ENCODE peak calls at places on chromosomes 3 and 15, in ten cellular contexts. G is hepatocyte; X is stomach; O is esophagus squamous epithelium; B is naive thymus-derived CD4-positive, alpha-beta T cell; K is fibroblast of lung; A is OCI-LY7; Q is lung; S is cardiac muscle cell; I is heart left ventricle. F is an unnamed sample.

GRCh38 chr3:174821477-174821876 is 37.7 kb upstream of the NAALADL2 start:
- DNase-seq in G (peak), X (no peak), O (no peak), B (no peak), K (peak), A (no peak), Q (no peak), S (no peak), I (no peak), F (no peak)

GRCh38 chr15:51227967-51228783 is 110.2 kb downstream of the CYP19A1 start:
- DNase-seq in G (peak), X (no peak), O (no peak), B (no peak), K (peak), A (no peak), Q (no peak), S (peak), I (peak), F (peak)

GRCh38 chr3:173785004-173785403 is 387.5 kb downstream of the NLGN1 start:
- DNase-seq in G (peak), X (no peak), O (no peak), B (no peak), K (peak), A (no peak), Q (no peak), S (peak), I (no peak), F (no peak)

GRCh38 chr15:88630141-88630721 is 8.6 kb upstream of the ISG20 start:
- DNase-seq in G (no peak), X (peak), O (no peak), B (no peak), K (no peak), A (no peak), Q (no peak), S (no peak), I (no peak), F (peak)

GRCh38 chr3:189967254-189967865 is 153.3 kb downstream of the P3H2 start:
- DNase-seq in G (peak), X (no peak), O (no peak), B (peak), K (peak), A (peak), Q (no peak), S (peak), I (no peak), F (no peak)

GRCh38 chr3:168049366-168049974 is 46.3 kb downstream of the GOLIM4 start:
- DNase-seq in G (no peak), X (no peak), O (no peak), B (no peak), K (peak), A (no peak), Q (no peak), S (no peak), I (no peak), F (no peak)

GRCh38 chr3:36178018-36178417 is 202.3 kb upstream of the STAC start:
- DNase-seq in G (no peak), X (no peak), O (no peak), B (no peak), K (no peak), A (no peak), Q (no peak), S (no peak), I (no peak), F (no peak)

GRCh38 chr3:108623504-108623903 is 34.0 kb downstream of the DZIP3 start:
- DNase-seq in G (no peak), X (no peak), O (no peak), B (no peak), K (no peak), A (no peak), Q (no peak), S (no peak), I (no peak), F (no peak)

GRCh38 chr15:31128919-31129768 is 27.6 kb upstream of the TRPM1 start:
- DNase-seq in G (peak), X (peak), O (peak), B (peak), K (peak), A (peak), Q (peak), S (peak), I (peak), F (peak)

GRCh38 chr3:135582800-135583199 is 382.7 kb upstream of the PPP2R3A start:
- DNase-seq in G (no peak), X (no peak), O (no peak), B (no peak), K (no peak), A (no peak), Q (no peak), S (no peak), I (no peak), F (no peak)

GRCh38 chr3:151147299-151147698 is 55.7 kb downstream of the GPR171 start:
- DNase-seq in G (no peak), X (no peak), O (no peak), B (no peak), K (no peak), A (no peak), Q (no peak), S (no peak), I (no peak), F (no peak)

GRCh38 chr3:47343471-47343971 is 37.3 kb upstream of the PTPN23 start:
- DNase-seq in G (no peak), X (no peak), O (no peak), B (no peak), K (no peak), A (no peak), Q (no peak), S (no peak), I (no peak), F (no peak)

GRCh38 chr15:80578871-80579270 is 116.2 kb upstream of the ABHD17C start:
- DNase-seq in G (no peak), X (no peak), O (no peak), B (no peak), K (no peak), A (no peak), Q (no peak), S (no peak), I (no peak), F (no peak)

GRCh38 chr3:38327335-38328009 is 19.1 kb upstream of the XYLB start:
- DNase-seq in G (no peak), X (no peak), O (no peak), B (no peak), K (peak), A (no peak), Q (no peak), S (no peak), I (no peak), F (no peak)

GRCh38 chr3:146218880-146219866 is 31.7 kb downstream of the PLSCR4 start:
- DNase-seq in G (peak), X (peak), O (no peak), B (no peak), K (peak), A (peak), Q (no peak), S (peak), I (peak), F (no peak)

GRCh38 chr3:126100688-126101301 is 16.9 kb upstream of the SLC41A3 start:
- DNase-seq in G (no peak), X (no peak), O (no peak), B (no peak), K (no peak), A (no peak), Q (peak), S (no peak), I (no peak), F (no peak)

GRCh38 chr15:82132742-82133141 is 86.9 kb upstream of the MEX3B start:
- DNase-seq in G (no peak), X (no peak), O (no peak), B (no peak), K (peak), A (no peak), Q (no peak), S (no peak), I (no peak), F (no peak)

GRCh38 chr3:13161771-13162535 is 88.7 kb upstream of the IQSEC1 start:
- DNase-seq in G (no peak), X (no peak), O (no peak), B (no peak), K (no peak), A (no peak), Q (no peak), S (no peak), I (no peak), F (no peak)

GRCh38 chr3:61117045-61117898 is 134.0 kb downstream of the FHIT start:
- DNase-seq in G (no peak), X (no peak), O (no peak), B (no peak), K (no peak), A (no peak), Q (no peak), S (no peak), I (no peak), F (no peak)

GRCh38 chr3:151985787-151986430 is 112.5 kb downstream of the SUCNR1 start:
- DNase-seq in G (no peak), X (no peak), O (no peak), B (no peak), K (no peak), A (no peak), Q (no peak), S (no peak), I (no peak), F (no peak)

GRCh38 chr15:73951044-73951561 is 24.8 kb downstream of the LOXL1 start:
- DNase-seq in G (peak), X (peak), O (peak), B (peak), K (peak), A (peak), Q (peak), S (peak), I (peak), F (peak)
- H3K27ac ChIP-seq in G (peak), X (peak), O (peak), B (no peak), K (peak), A (no peak), Q (peak), S (peak), I (peak), F (peak)

GRCh38 chr3:197545111-197545510 is 10.7 kb downstream of the BDH1 start:
- DNase-seq in G (no peak), X (no peak), O (no peak), B (no peak), K (no peak), A (no peak), Q (no peak), S (no peak), I (no peak), F (no peak)

GRCh38 chr3:197539651-197540051 is 16.1 kb downstream of the BDH1 start:
- DNase-seq in G (peak), X (no peak), O (no peak), B (no peak), K (no peak), A (no peak), Q (no peak), S (no peak), I (no peak), F (no peak)

GRCh38 chr3:197541756-197542539 is 13.8 kb downstream of the BDH1 start:
- DNase-seq in G (peak), X (no peak), O (no peak), B (no peak), K (peak), A (no peak), Q (no peak), S (peak), I (peak), F (peak)

GRCh38 chr3:197542741-197543454 is 12.9 kb downstream of the BDH1 start:
- DNase-seq in G (no peak), X (no peak), O (no peak), B (no peak), K (no peak), A (no peak), Q (no peak), S (no peak), I (peak), F (peak)

GRCh38 chr3:197540961-197541377 is 14.8 kb downstream of the BDH1 start:
- DNase-seq in G (no peak), X (no peak), O (no peak), B (no peak), K (no peak), A (no peak), Q (no peak), S (no peak), I (no peak), F (peak)
- H3K4me3 ChIP-seq in G (no peak), X (no peak), O (no peak), B (no peak), K (no peak), A (no peak), Q (no peak), S (no peak), I (no peak), F (no peak)

GRCh38 chr15:63044077-63044644 is 1.6 kb downstream of the TPM1 start:
- DNase-seq in G (no peak), X (no peak), O (no peak), B (no peak), K (no peak), A (no peak), Q (no peak), S (peak), I (no peak), F (no peak)
- H3K27ac ChIP-seq in G (peak), X (peak), O (peak), B (no peak), K (peak), A (no peak), Q (peak), S (peak), I (peak), F (peak)

DNA sequence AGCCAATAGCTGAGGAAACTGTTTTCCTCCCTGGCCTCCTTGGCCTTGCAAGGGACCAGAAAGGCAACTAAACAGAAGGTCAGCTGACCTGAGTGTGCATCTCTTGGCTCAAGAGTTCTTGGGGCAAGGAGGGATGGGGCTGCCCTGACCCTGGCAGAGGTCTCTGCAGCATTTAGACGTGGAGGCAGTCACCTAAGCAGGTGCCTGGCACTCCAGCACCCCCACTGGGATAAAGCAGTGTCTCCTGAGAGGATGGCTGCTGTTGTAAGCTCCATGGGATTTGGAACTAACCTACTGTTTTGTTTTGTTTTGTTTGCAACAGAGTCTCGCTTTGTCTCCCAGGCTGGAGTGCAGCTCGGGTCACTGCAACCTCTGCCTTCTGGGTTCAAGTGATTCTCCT is 185.2 kb downstream of the TBC1D2B start:
- DNase-seq in G (no peak), X (no peak), O (no peak), B (no peak), K (no peak), A (no peak), Q (no peak), S (no peak), I (no peak), F (peak)
- H3K4me3 ChIP-seq in G (no peak), X (no peak), O (no peak), B (no peak), K (no peak), A (no peak), Q (no peak), S (no peak), I (no peak), F (no peak)

GRCh38 chr15:39888809-39889208 is 31.3 kb downstream of the GPR176 start:
- DNase-seq in G (peak), X (no peak), O (no peak), B (no peak), K (no peak), A (no peak), Q (no peak), S (no peak), I (no peak), F (no peak)

GRCh38 chr15:39887211-39887610 is 32.9 kb downstream of the GPR176 start:
- DNase-seq in G (no peak), X (no peak), O (no peak), B (no peak), K (no peak), A (no peak), Q (no peak), S (no peak), I (no peak), F (no peak)

GRCh38 chr15:39887832-39888231 is 32.2 kb downstream of the GPR176 start:
- DNase-seq in G (peak), X (peak), O (no peak), B (no peak), K (peak), A (peak), Q (no peak), S (peak), I (no peak), F (no peak)

GRCh38 chr15:39889601-39890000 is 30.5 kb downstream of the GPR176 start:
- DNase-seq in G (no peak), X (no peak), O (no peak), B (no peak), K (no peak), A (no peak), Q (no peak), S (no peak), I (no peak), F (no peak)

GRCh38 chr15:39888243-39888642 is 31.8 kb downstream of the GPR176 start:
- DNase-seq in G (no peak), X (no peak), O (no peak), B (no peak), K (no peak), A (no peak), Q (no peak), S (no peak), I (no peak), F (no peak)
- H3K27ac ChIP-seq in G (no peak), X (no peak), O (no peak), B (no peak), K (no peak), A (no peak), Q (no peak), S (no peak), I (no peak), F (no peak)

GRCh38 chr3:62368705-62369475 is 4.5 kb downstream of the FEZF2 start:
- DNase-seq in G (no peak), X (no peak), O (no peak), B (no peak), K (no peak), A (no peak), Q (no peak), S (peak), I (no peak), F (peak)
- H3K4me3 ChIP-seq in G (no peak), X (no peak), O (peak), B (no peak), K (no peak), A (no peak), Q (no peak), S (peak), I (peak), F (no peak)

GRCh38 chr15:90145259-90145658 is 43.0 kb upstream of the IDH2 start:
- DNase-seq in G (no peak), X (no peak), O (no peak), B (no peak), K (no peak), A (no peak), Q (no peak), S (no peak), I (no peak), F (no peak)
- H3K27ac ChIP-seq in G (peak), X (no peak), O (no peak), B (no peak), K (no peak), A (no peak), Q (no peak), S (no peak), I (no peak), F (no peak)

DNA sequence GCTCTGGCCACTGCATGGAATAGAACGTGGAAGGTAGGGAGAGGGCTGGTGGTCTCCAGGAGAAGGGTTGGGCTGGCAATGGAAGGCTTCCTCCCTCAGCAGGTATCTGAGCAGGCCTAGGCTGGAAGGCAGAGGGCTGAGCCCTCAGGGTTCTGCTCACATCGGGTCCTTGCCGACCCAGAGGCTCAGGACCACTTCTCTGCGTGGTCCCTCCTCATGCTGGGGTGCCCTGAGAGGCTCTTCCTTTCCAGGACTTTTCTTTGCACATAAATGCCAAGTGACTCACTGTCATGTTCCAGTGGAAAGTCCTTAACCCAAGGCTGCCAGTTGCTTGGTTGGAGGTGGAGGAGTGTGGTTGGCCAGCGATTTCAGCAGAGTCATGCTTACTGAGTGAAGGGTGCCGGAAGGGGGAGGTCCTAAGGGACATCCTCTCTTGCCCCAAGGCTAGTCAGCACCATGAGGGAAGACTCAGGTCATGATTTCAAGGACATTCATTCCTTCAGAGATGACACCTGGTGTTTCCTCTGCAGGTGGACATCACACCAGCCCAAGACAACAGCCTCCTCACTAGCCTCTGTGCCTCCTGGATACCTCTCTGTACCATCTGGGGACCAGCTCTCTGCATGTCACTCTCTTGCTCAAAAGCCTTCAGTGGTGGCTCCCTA is 8.2 kb downstream of the SLC6A6 start:
- DNase-seq in G (no peak), X (peak), O (no peak), B (no peak), K (peak), A (peak), Q (peak), S (no peak), I (no peak), F (no peak)
- H3K4me3 ChIP-seq in G (no peak), X (no peak), O (no peak), B (no peak), K (no peak), A (no peak), Q (no peak), S (no peak), I (no peak), F (no peak)

F was measured in aorta.